ENCODE peak calls at places on chromosome 4, in five cellular contexts. W is kidney tubule cell, G is lower leg skin, I is uterus, E is coronary artery. K is an unnamed sample.

GRCh38 chr4:110663206-110663605 is 40.3 kb upstream of the PITX2 start:
- DNase-seq in W (no peak), E (no peak), I (no peak), G (no peak), K (no peak)

GRCh38 chr4:147335183-147335582 is 145.7 kb upstream of the EDNRA start:
- DNase-seq in E (no peak), G (no peak), I (no peak), W (no peak), K (no peak)

GRCh38 chr4:58275856-58276255 is 1165.7 kb upstream of the IGFBP7 start:
- DNase-seq in E (no peak), I (no peak), G (no peak), W (peak), K (no peak)

GRCh38 chr4:148261861-148262260 is 180.4 kb downstream of the NR3C2 start:
- DNase-seq in W (peak), I (no peak), G (no peak), E (no peak), K (no peak)

GRCh38 chr4:77187231-77187630 is 30.2 kb downstream of the CCNG2 start:
- DNase-seq in I (no peak), W (no peak), E (no peak), G (no peak), K (no peak)

GRCh38 chr4:148444296-148445070 is 2.3 kb upstream of the NR3C2 start:
- DNase-seq in E (no peak), W (peak), I (peak), G (peak), K (no peak)

GRCh38 chr4:80184791-80185756 is 12.2 kb upstream of the PRDM8 start:
- DNase-seq in W (no peak), E (no peak), G (no peak), I (peak), K (no peak)

GRCh38 chr4:76430519-76431388 is 4.3 kb upstream of the SHROOM3 start:
- DNase-seq in W (peak), E (no peak), G (no peak), I (no peak), K (no peak)

GRCh38 chr4:30429813-30430466 is 290.2 kb upstream of the PCDH7 start:
- DNase-seq in G (no peak), I (no peak), W (peak), E (no peak), K (no peak)

GRCh38 chr4:7458477-7458876 is 23.7 kb upstream of the PSAPL1 start:
- DNase-seq in G (no peak), E (no peak), W (no peak), I (no peak), K (no peak)

GRCh38 chr4:106315476-106315967 is 487 bp downstream of the TBCK start:
- DNase-seq in W (peak), G (no peak), E (no peak), I (no peak), K (no peak)

GRCh38 chr4:117626664-117627063 is 407.6 kb upstream of the NDST3 start:
- DNase-seq in E (no peak), I (no peak), G (no peak), W (no peak), K (no peak)

GRCh38 chr4:140302151-140302859 is 71.1 kb upstream of the SCOC start:
- DNase-seq in I (no peak), W (no peak), E (no peak), G (no peak), K (no peak)

GRCh38 chr4:26020083-26020668 is 106.2 kb downstream of the SMIM20 start:
- DNase-seq in I (no peak), G (no peak), W (no peak), E (no peak), K (no peak)

GRCh38 chr4:26522478-26522877 is 32.2 kb upstream of the CCKAR start:
- DNase-seq in E (no peak), G (no peak), W (peak), I (no peak), K (no peak)

GRCh38 chr4:109207060-109207459 is 95.4 kb downstream of the COL25A1 start:
- DNase-seq in G (no peak), E (no peak), W (no peak), I (no peak), K (no peak)

GRCh38 chr4:79855081-79855480 is 217.9 kb downstream of the ANTXR2 start:
- DNase-seq in E (no peak), W (no peak), I (no peak), G (no peak), K (no peak)

GRCh38 chr4:33071552-33071951 is 2351.4 kb downstream of the PCDH7 start:
- DNase-seq in G (no peak), E (no peak), W (peak), I (no peak), K (no peak)

GRCh38 chr4:142043509-142043908 is 407.1 kb downstream of the IL15 start:
- DNase-seq in I (no peak), W (no peak), E (no peak), G (no peak), K (no peak)

GRCh38 chr4:83561381-83561780 is 25.5 kb downstream of the GPAT3 start:
- DNase-seq in I (no peak), E (no peak), G (no peak), W (peak), K (no peak)

GRCh38 chr4:13627606-13628301 is at the start of gene BOD1L1:
- DNase-seq in E (peak), W (peak), G (peak), I (peak), K (peak)

GRCh38 chr4:153757407-153757806 is 2.4 kb downstream of the RNF175 start:
- DNase-seq in G (no peak), I (no peak), E (no peak), W (peak), K (no peak)

GRCh38 chr4:174189392-174190029 is 94.0 kb downstream of the FBXO8 start:
- DNase-seq in W (no peak), I (no peak), E (no peak), G (no peak), K (no peak)

GRCh38 chr4:103098331-103098730 is 1.3 kb downstream of the BDH2 start:
- DNase-seq in I (no peak), G (no peak), E (no peak), W (peak), K (no peak)

GRCh38 chr4:56817840-56818491 is 3.5 kb downstream of the SPINK2 start:
- DNase-seq in W (peak), E (no peak), I (no peak), G (no peak), K (no peak)

GRCh38 chr4:179027569-179027968 is 1585.3 kb upstream of the AGA start:
- DNase-seq in G (no peak), I (no peak), E (no peak), W (no peak), K (no peak)

GRCh38 chr4:37383579-37384229 is 139.2 kb downstream of the NWD2 start:
- DNase-seq in I (no peak), G (no peak), E (no peak), W (peak), K (no peak)